ENCODE peak calls at places on chromosomes 1 and 21, in ten cellular contexts. S, W, T, A, F, O, Z, J, E and X are unnamed samples.

GRCh38 chr1:11629626-11630025 is 24.6 kb downstream of the FBXO2 start:
- DNase-seq in S (no peak), W (no peak), T (no peak), A (no peak), F (no peak), O (no peak), Z (no peak), J (no peak), E (no peak), X (no peak)

GRCh38 chr1:151854658-151855057 is 1.1 kb upstream of the THEM5 start:
- DNase-seq in S (no peak), W (peak), T (no peak), A (no peak), F (no peak), O (no peak), Z (peak), J (no peak), E (no peak), X (no peak)

GRCh38 chr1:8097077-8097799 is 71.1 kb upstream of the ERRFI1 start:
- DNase-seq in S (no peak), W (no peak), T (no peak), A (no peak), F (peak), O (no peak), Z (no peak), J (no peak), E (peak), X (peak)

GRCh38 chr1:115112496-115113375 is 23.4 kb upstream of the TSPAN2 start:
- DNase-seq in S (peak), W (peak), T (no peak), A (no peak), F (peak), O (peak), Z (peak), J (peak), E (no peak), X (no peak)

GRCh38 chr1:215992620-215993019 is 425.5 kb downstream of the KCTD3 start:
- DNase-seq in S (no peak), W (no peak), T (no peak), A (no peak), F (peak), O (no peak), Z (no peak), J (no peak), E (peak), X (peak)

GRCh38 chr1:191695865-191696264 is 462.4 kb upstream of the RGS18 start:
- DNase-seq in S (no peak), W (no peak), T (no peak), A (no peak), F (no peak), O (no peak), Z (no peak), J (no peak), E (peak), X (no peak)

GRCh38 chr1:21659099-21659923 is 9.8 kb downstream of the RAP1GAP start:
- DNase-seq in S (peak), W (peak), T (no peak), A (peak), F (peak), O (peak), Z (peak), J (peak), E (peak), X (peak)

GRCh38 chr1:203797948-203798347 is 2.5 kb downstream of the ZBED6 start:
- DNase-seq in S (no peak), W (no peak), T (no peak), A (no peak), F (peak), O (no peak), Z (no peak), J (no peak), E (no peak), X (peak)

GRCh38 chr21:36297555-36297937 is 22.5 kb upstream of the MORC3 start:
- DNase-seq in S (no peak), W (no peak), T (no peak), A (no peak), F (no peak), O (no peak), Z (no peak), J (no peak), E (no peak), X (no peak)

GRCh38 chr1:184160942-184161698 is 109.6 kb downstream of the TSEN15 start:
- DNase-seq in S (no peak), W (no peak), T (no peak), A (no peak), F (no peak), O (peak), Z (no peak), J (no peak), E (peak), X (peak)

GRCh38 chr1:185400057-185400456 is 83.0 kb upstream of the IVNS1ABP start:
- DNase-seq in S (no peak), W (no peak), T (peak), A (no peak), F (peak), O (no peak), Z (no peak), J (no peak), E (peak), X (peak)

GRCh38 chr1:179867493-179868330 is 9.9 kb downstream of the TOR1AIP2 start:
- DNase-seq in S (peak), W (no peak), T (no peak), A (peak), F (peak), O (peak), Z (peak), J (no peak), E (peak), X (peak)

GRCh38 chr1:24928631-24929090 is 1.4 kb downstream of the RUNX3 start:
- DNase-seq in S (no peak), W (no peak), T (no peak), A (no peak), F (peak), O (no peak), Z (peak), J (peak), E (no peak), X (no peak)

GRCh38 chr1:48039088-48040049 is 42.2 kb upstream of the TRABD2B start:
- DNase-seq in S (no peak), W (no peak), T (no peak), A (no peak), F (no peak), O (peak), Z (peak), J (no peak), E (peak), X (no peak)

GRCh38 chr1:10451286-10451685 is 1.5 kb downstream of the CORT start:
- DNase-seq in S (no peak), W (no peak), T (no peak), A (no peak), F (no peak), O (no peak), Z (peak), J (no peak), E (peak), X (peak)

GRCh38 chr1:3717041-3717714 is 35.1 kb upstream of the CCDC27 start:
- DNase-seq in S (no peak), W (no peak), T (no peak), A (no peak), F (no peak), O (no peak), Z (no peak), J (no peak), E (no peak), X (no peak)

GRCh38 chr1:74586253-74586897 is 74.0 kb upstream of the LRRC53 start:
- DNase-seq in S (no peak), W (no peak), T (no peak), A (no peak), F (no peak), O (no peak), Z (no peak), J (no peak), E (no peak), X (no peak)

GRCh38 chr1:37673920-37674319 is 18.4 kb upstream of the CDCA8 start:
- DNase-seq in S (no peak), W (no peak), T (no peak), A (no peak), F (no peak), O (no peak), Z (peak), J (no peak), E (no peak), X (peak)

GRCh38 chr21:38989745-38990423 is 184.2 kb downstream of the ETS2 start:
- DNase-seq in S (no peak), W (no peak), T (peak), A (no peak), F (peak), O (peak), Z (no peak), J (no peak), E (peak), X (peak)
- H3K4me3 ChIP-seq in S (no peak), W (no peak), T (peak), A (no peak), F (peak), O (no peak), Z (no peak), J (no peak), E (no peak), X (no peak)

GRCh38 chr1:46603858-46604549 is at the start of gene MKNK1:
- DNase-seq in S (peak), W (peak), T (peak), A (peak), F (peak), O (peak), Z (peak), J (peak), E (peak), X (peak)
- TF ChIP-seq CTCF in S (no peak), W (no peak), T (peak), A (no peak), F (no peak), O (peak), Z (peak), J (no peak), E (peak), X (peak)

GRCh38 chr1:1678581-1679380 is 13.8 kb downstream of the SLC35E2B start:
- DNase-seq in S (no peak), W (peak), T (no peak), A (no peak), F (peak), O (peak), Z (peak), J (peak), E (no peak), X (no peak)

GRCh38 chr1:1680031-1680911 is 12.3 kb downstream of the SLC35E2B start:
- DNase-seq in S (no peak), W (peak), T (no peak), A (peak), F (peak), O (no peak), Z (no peak), J (peak), E (no peak), X (no peak)

GRCh38 chr1:1680912-1681273 is 11.7 kb downstream of the SLC35E2B start:
- DNase-seq in S (no peak), W (peak), T (no peak), A (peak), F (peak), O (peak), Z (no peak), J (peak), E (no peak), X (no peak)

GRCh38 chr1:1684031-1684681 is 8.4 kb downstream of the SLC35E2B start:
- DNase-seq in S (no peak), W (peak), T (no peak), A (no peak), F (no peak), O (no peak), Z (peak), J (peak), E (no peak), X (no peak)

DNA sequence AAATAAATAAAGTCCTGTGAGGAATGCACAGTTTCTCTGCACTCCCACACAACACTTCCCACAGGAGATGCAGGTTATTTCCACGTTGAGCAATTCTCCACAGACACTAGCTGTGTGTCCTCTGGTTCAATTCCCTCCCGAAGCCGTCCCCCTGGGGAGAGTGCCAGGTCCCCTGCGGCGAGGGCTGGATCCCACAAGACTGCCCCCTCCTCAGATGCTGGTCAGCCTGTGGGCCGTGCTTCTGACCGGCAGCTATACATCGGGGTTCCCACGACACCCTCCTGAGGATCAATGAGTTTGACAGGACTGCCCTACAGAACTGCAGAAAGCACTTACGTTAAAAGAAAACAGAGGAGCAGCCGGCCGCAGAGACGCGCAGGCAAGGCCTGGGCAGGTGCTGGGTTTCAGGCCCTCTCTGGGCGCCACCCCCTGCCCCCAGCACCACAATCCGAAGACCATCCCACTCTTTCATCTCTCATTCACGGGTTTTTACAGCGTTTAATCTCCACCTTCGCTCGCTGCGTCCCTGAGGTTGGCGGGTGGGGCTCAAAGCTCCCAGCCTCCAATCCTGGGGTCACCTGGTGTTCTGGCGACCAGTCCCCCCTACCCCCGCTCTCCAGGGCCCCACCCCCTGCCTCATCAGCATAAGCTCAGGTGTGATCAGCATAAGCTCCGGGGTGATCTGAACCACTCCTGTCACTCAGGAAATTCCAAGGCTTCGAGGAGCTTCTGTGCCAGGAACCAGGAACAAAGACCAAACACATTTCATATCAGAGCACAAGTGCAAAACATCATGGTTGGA is 9.3 kb downstream of the SLC35E2B start:
- DNase-seq in S (no peak), W (peak), T (no peak), A (no peak), F (no peak), O (no peak), Z (peak), J (peak), E (no peak), X (no peak)
- H3K4me3 ChIP-seq in S (no peak), W (no peak), T (no peak), A (no peak), F (no peak), O (no peak), Z (no peak), J (no peak), E (no peak), X (no peak)

GRCh38 chr1:193070395-193070753 is 11.0 kb downstream of the RO60 start:
- DNase-seq in S (no peak), W (no peak), T (no peak), A (no peak), F (no peak), O (no peak), Z (no peak), J (no peak), E (no peak), X (no peak)

GRCh38 chr1:193070942-193071341 is 11.5 kb downstream of the RO60 start:
- DNase-seq in S (no peak), W (no peak), T (no peak), A (no peak), F (no peak), O (no peak), Z (no peak), J (no peak), E (no peak), X (no peak)

GRCh38 chr1:193066606-193067005 is 7.2 kb downstream of the RO60 start:
- DNase-seq in S (no peak), W (no peak), T (no peak), A (no peak), F (no peak), O (no peak), Z (no peak), J (no peak), E (no peak), X (no peak)

GRCh38 chr1:193068013-193068412 is 8.6 kb downstream of the RO60 start:
- DNase-seq in S (no peak), W (no peak), T (no peak), A (no peak), F (no peak), O (no peak), Z (no peak), J (no peak), E (no peak), X (no peak)

DNA sequence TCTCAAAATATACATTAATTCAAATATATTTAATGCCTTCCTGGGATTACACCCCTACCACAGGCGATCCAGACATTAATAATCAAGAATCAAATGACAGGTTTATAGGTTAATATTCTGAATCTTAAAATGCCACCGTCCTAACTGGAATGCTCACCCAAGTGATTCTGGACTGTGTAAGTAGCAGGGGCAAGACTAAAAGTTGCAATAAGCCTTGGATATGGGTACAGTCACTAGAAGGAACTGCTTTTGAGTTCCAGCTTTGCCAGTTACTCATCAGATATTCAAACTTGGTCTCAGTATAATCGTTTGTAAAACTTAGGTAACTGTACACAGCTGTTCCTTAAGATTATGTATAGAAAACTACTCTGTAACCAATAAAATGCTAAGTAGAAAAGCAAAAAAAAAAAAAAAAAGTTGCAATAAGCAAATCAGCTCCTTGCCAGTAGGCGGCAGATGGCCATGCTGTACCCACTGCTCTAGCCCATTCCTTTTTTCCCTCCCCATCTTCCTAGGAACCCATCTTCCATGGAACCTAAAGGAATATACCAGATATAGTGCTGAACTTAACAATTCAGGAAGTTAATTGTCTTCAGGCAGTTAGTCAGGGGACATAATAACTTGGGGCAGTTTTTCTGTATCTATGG is 10.5 kb downstream of the RO60 start:
- DNase-seq in S (no peak), W (no peak), T (no peak), A (no peak), F (peak), O (no peak), Z (peak), J (no peak), E (peak), X (peak)
- TF ChIP-seq CTCF in S (no peak), W (no peak), T (peak), A (no peak), F (peak), O (no peak), Z (peak), J (no peak), E (peak), X (peak)

GRCh38 chr1:59143824-59144223 is 153.1 kb upstream of the FGGY start:
- DNase-seq in S (no peak), W (no peak), T (no peak), A (no peak), F (peak), O (no peak), Z (no peak), J (no peak), E (no peak), X (peak)

GRCh38 chr1:59146651-59147358 is 150.1 kb upstream of the FGGY start:
- DNase-seq in S (peak), W (peak), T (no peak), A (peak), F (peak), O (peak), Z (peak), J (peak), E (peak), X (peak)

GRCh38 chr1:59144959-59145358 is 151.9 kb upstream of the FGGY start:
- DNase-seq in S (no peak), W (no peak), T (no peak), A (no peak), F (no peak), O (no peak), Z (no peak), J (no peak), E (no peak), X (no peak)

GRCh38 chr1:59142663-59143487 is 154.0 kb upstream of the FGGY start:
- DNase-seq in S (peak), W (no peak), T (peak), A (no peak), F (peak), O (peak), Z (peak), J (no peak), E (peak), X (peak)

DNA sequence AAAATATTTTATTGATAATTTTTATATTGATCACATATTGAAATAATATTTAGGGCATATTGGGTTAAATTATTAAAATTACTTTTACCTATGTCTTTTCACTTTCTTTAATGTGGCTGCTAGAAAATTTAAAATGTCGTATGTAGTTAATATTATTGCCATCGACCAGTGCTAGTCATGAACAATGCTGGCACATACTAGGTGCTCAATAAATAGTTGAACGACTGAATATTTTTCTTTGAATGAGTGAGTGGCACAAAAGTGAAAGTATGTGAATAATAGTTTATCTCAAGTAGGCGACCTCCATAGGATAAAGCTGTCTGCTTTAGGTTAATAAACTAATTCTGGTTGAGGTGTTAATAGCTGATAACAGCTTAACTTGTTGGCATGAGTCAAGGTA is 150.8 kb upstream of the FGGY start:
- DNase-seq in S (no peak), W (no peak), T (no peak), A (no peak), F (no peak), O (no peak), Z (no peak), J (no peak), E (no peak), X (no peak)
- H3K4me3 ChIP-seq in S (no peak), W (peak), T (peak), A (peak), F (peak), O (no peak), Z (peak), J (peak), E (peak), X (peak)